ENCODE peak calls at places on chromosomes 12 and 14, in five cellular contexts. Q, K, P, Z and D are unnamed samples.

GRCh38 chr12:100987552-100988277 is 193.1 kb downstream of the ANO4 start:
- DNase-seq in Q (peak), K (peak), P (peak), Z (peak), D (no peak)

GRCh38 chr14:86938356-86938755 is 1054.6 kb downstream of the GALC start:
- DNase-seq in Q (no peak), K (no peak), P (peak), Z (no peak), D (no peak)

GRCh38 chr12:126897102-126897501 is 1369.9 kb upstream of the TMEM132C start:
- DNase-seq in Q (no peak), K (no peak), P (no peak), Z (no peak), D (no peak)

GRCh38 chr14:104228716-104229620 is 90.6 kb downstream of the KIF26A start:
- DNase-seq in Q (no peak), K (no peak), P (no peak), Z (no peak), D (no peak)

GRCh38 chr12:45298721-45299120 is 82.8 kb downstream of the ANO6 start:
- DNase-seq in Q (no peak), K (no peak), P (no peak), Z (peak), D (no peak)

GRCh38 chr14:66476964-66477363 is 9.2 kb upstream of the CCDC196 start:
- DNase-seq in Q (no peak), K (no peak), P (no peak), Z (peak), D (no peak)

GRCh38 chr12:101407054-101407437 is 526 bp downstream of the ARL1 start:
- DNase-seq in Q (no peak), K (peak), P (no peak), Z (no peak), D (peak)

GRCh38 chr14:52227559-52228222 is 39.8 kb upstream of the PTGDR start:
- DNase-seq in Q (no peak), K (no peak), P (no peak), Z (no peak), D (no peak)

GRCh38 chr14:76337619-76338545 is 38.1 kb upstream of the ESRRB start:
- DNase-seq in Q (no peak), K (no peak), P (no peak), Z (peak), D (no peak)

GRCh38 chr14:58923751-58924405 is 264.6 kb upstream of the DAAM1 start:
- DNase-seq in Q (peak), K (no peak), P (no peak), Z (no peak), D (no peak)

GRCh38 chr12:95608252-95609033 is 57.2 kb upstream of the USP44 start:
- DNase-seq in Q (peak), K (no peak), P (no peak), Z (peak), D (no peak)

GRCh38 chr14:91317381-91318313 is 73.1 kb upstream of the GPR68 start:
- DNase-seq in Q (no peak), K (no peak), P (no peak), Z (peak), D (peak)

DNA sequence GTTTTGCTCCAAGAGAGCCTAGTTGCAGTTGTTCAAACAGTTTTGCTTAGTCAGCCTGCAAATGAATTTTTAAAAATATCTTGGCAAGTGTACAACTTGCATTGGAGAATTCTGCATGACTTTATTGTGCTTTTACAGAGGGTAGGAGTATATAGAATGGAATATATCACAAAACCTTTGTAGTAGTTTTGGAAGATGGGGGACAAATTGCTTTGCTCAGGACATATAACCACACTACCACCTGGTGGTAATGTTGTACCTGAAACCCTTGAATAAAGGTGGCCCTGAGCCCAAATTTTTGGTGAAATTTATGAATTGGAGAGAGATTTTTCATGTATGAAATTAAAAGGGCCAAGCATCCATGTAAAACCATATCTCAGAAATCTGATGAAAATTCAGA is 645.2 kb downstream of the MED13L start:
- DNase-seq in Q (no peak), K (no peak), P (no peak), Z (peak), D (no peak)
- TF ChIP-seq CTCF in Q (peak), K (peak), P (peak), Z (peak), D (no peak)

GRCh38 chr12:102596687-102597086 is 116.3 kb upstream of the IGF1 start:
- DNase-seq in Q (no peak), K (no peak), P (no peak), Z (no peak), D (no peak)

GRCh38 chr12:102593128-102593527 is 112.8 kb upstream of the IGF1 start:
- DNase-seq in Q (no peak), K (no peak), P (no peak), Z (no peak), D (no peak)

GRCh38 chr12:102595315-102595714 is 115.0 kb upstream of the IGF1 start:
- DNase-seq in Q (no peak), K (no peak), P (no peak), Z (no peak), D (no peak)

GRCh38 chr12:102596016-102596415 is 115.7 kb upstream of the IGF1 start:
- DNase-seq in Q (no peak), K (no peak), P (no peak), Z (no peak), D (no peak)

DNA sequence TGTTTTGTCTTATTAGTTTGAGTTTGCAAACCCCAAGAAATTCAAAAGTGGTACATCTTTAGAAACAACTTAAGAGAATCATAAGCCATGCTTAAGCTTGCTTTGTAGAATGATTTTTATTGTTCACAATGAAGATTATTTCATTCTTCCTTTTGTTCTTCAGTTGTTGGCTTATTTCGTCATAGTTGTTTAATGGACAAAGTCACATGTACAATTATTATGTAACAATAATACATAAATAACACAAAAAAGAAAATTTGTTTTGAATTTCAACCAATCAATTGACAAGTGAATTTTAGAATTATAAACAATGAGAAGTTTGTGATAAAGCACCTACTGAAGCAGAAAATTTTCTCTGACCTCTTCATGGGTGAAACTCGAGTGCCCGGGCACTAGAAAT is 111.8 kb upstream of the IGF1 start:
- DNase-seq in Q (no peak), K (no peak), P (no peak), Z (no peak), D (no peak)
- TF ChIP-seq CTCF in Q (no peak), K (no peak), P (no peak), Z (no peak), D (no peak)

GRCh38 chr12:113655919-113656318 is 184.2 kb upstream of the LHX5 start:
- DNase-seq in Q (no peak), K (no peak), P (no peak), Z (no peak), D (no peak)
- TF ChIP-seq CTCF in Q (peak), K (no peak), P (no peak), Z (no peak), D (no peak)

GRCh38 chr12:9647825-9648700 is 21.4 kb upstream of the CLEC2D start:
- DNase-seq in Q (peak), K (peak), P (peak), Z (peak), D (peak)
- TF ChIP-seq CTCF in Q (peak), K (no peak), P (no peak), Z (peak), D (no peak)